ENCODE peak calls at places on chromosomes 4 and X, in four cellular contexts. U, I, F and A are unnamed samples.

GRCh38 chr4:82431026-82431745 is 796 bp downstream of the ENOPH1 start:
- DNase-seq in U (peak), I (no peak), F (no peak), A (peak)

GRCh38 chr4:62709618-62710252 is 1509.6 kb downstream of the ADGRL3 start:
- DNase-seq in U (peak), I (no peak), F (no peak), A (peak)

GRCh38 chr4:163681208-163681821 is 186.8 kb downstream of the TMA16 start:
- DNase-seq in U (peak), I (no peak), F (peak), A (peak)

GRCh38 chrX:130575831-130576404 is 174.1 kb downstream of the RBMX2 start:
- DNase-seq in U (peak), I (no peak), F (peak), A (peak)

GRCh38 chrX:78199851-78200250 is 60.4 kb upstream of the TAF9B start:
- DNase-seq in U (peak), I (no peak), F (peak), A (peak)

GRCh38 chr4:81052119-81053068 is 21.9 kb downstream of the BMP3 start:
- DNase-seq in U (peak), I (peak), F (peak), A (peak)

GRCh38 chr4:336893-337142 is 796 bp upstream of the ZNF141 start:
- DNase-seq in U (no peak), I (no peak), F (no peak), A (no peak)

GRCh38 chr4:168562021-168562691 is 65.3 kb downstream of the PALLD start:
- DNase-seq in U (no peak), I (no peak), F (peak), A (peak)

GRCh38 chrX:103488332-103488731 is 31.0 kb downstream of the RAB40A start:
- DNase-seq in U (peak), I (no peak), F (peak), A (no peak)

GRCh38 chr4:169225058-169225751 is 45.6 kb downstream of the SH3RF1 start:
- DNase-seq in U (no peak), I (no peak), F (peak), A (peak)

GRCh38 chrX:40170830-40171512 is 73.2 kb upstream of the BCOR start:
- DNase-seq in U (no peak), I (no peak), F (no peak), A (no peak)

GRCh38 chrX:2933125-2933900 is 4.2 kb upstream of the ARSD start:
- DNase-seq in U (no peak), I (no peak), F (no peak), A (no peak)

GRCh38 chr4:47933798-47934197 is 19.4 kb upstream of the NFXL1 start:
- DNase-seq in U (peak), I (no peak), F (peak), A (peak)

GRCh38 chr4:169009281-169010124 is 552 bp downstream of the CBR4 start:
- DNase-seq in U (peak), I (no peak), F (peak), A (peak)

GRCh38 chr4:145812902-145813301 is 125.7 kb downstream of the ZNF827 start:
- DNase-seq in U (no peak), I (no peak), F (no peak), A (no peak)

GRCh38 chr4:2936773-2937145 is 26.4 kb downstream of the NOP14 start:
- DNase-seq in U (no peak), I (peak), F (no peak), A (peak)

DNA sequence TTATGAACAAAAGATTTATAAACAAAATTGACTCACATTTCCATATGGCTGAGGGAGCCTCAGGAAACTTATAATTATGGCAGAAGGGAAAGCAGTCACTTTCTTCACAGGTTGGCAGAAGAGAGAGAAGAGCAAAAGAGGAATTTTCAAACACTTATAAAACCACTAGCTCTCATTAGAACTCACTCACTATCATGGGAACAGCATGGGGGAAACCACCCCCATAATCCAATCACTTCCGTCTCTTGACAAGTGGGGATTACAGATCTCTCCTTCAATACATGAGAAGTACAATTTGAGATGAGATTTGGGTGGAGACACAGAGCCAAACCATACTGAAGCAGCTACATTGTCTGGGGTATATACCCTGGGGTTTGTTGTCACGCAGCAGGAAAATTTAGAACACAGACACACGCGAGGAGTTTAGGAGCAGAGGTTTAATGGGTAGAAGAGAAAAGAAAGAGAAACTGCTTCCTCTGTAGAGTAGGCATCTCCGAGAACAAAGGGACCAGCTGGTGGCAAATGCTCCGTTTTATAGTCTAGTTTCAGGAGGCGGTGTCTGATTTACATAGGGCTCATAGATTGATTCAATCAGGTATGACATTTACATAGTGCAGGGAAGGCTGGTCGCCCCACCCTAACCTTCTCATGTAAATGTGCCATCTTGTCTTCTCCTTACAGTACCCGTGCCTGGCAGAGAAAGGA is 2277.7 kb upstream of the AGA start:
- DNase-seq in U (no peak), I (no peak), F (no peak), A (no peak)
- TF ChIP-seq FOS in U (no peak), I (no peak), F (no peak), A (no peak)

DNA sequence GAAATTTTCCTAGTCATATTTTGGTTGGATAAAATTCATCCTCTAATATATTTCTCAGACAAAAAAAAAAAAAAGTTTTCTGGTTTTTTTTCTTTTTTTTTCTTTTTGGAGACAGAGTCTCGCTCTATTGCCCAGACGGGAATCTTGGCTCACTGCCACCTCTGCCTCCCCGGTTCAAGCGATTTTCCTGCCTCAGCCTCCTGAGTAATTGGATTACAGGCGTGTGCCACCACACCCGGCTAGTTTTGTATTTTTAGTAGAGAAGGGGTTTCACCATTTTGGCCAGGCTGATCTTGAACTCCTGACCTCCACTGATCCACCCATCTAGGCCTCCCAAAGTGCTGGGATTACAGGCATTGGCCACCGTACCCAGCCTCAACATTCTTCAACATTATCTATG is 432.7 kb upstream of the PABPC4L start:
- DNase-seq in U (no peak), I (no peak), F (no peak), A (no peak)
- TF ChIP-seq FOS in U (no peak), I (no peak), F (no peak), A (no peak)

DNA sequence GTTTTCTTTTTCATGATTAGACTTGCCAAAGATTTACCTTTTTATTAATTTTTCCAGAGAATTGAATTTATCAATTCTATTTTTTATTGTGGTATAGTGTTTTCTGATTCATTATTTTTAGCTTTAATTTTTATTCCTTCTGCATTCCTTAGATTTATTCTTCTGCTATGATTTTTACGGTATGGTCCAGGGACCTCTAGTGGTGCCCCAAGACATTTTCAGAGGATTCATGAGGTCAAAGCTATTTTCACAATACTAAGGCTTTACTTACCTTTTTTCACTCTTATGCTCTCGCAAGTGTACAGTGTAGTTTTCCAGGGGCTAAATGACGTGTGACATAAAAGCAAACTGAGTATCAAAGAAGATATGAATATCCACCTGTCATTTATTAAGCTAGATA is 8.0 kb downstream of the RADX start:
- DNase-seq in U (no peak), I (no peak), F (peak), A (peak)
- TF ChIP-seq FOS in U (no peak), I (no peak), F (no peak), A (no peak)

GRCh38 chrX:8813036-8813435 is 11.9 kb upstream of the FAM9A start:
- DNase-seq in U (no peak), I (no peak), F (no peak), A (no peak)

GRCh38 chrX:8820910-8821527 is 19.8 kb upstream of the FAM9A start:
- DNase-seq in U (no peak), I (no peak), F (no peak), A (peak)

GRCh38 chrX:8811611-8812010 is 10.4 kb upstream of the FAM9A start:
- DNase-seq in U (no peak), I (no peak), F (no peak), A (no peak)

GRCh38 chrX:8815460-8816065 is 14.4 kb upstream of the FAM9A start:
- DNase-seq in U (peak), I (peak), F (peak), A (peak)
- TF ChIP-seq FOS in U (no peak), I (no peak), F (no peak), A (no peak)

DNA sequence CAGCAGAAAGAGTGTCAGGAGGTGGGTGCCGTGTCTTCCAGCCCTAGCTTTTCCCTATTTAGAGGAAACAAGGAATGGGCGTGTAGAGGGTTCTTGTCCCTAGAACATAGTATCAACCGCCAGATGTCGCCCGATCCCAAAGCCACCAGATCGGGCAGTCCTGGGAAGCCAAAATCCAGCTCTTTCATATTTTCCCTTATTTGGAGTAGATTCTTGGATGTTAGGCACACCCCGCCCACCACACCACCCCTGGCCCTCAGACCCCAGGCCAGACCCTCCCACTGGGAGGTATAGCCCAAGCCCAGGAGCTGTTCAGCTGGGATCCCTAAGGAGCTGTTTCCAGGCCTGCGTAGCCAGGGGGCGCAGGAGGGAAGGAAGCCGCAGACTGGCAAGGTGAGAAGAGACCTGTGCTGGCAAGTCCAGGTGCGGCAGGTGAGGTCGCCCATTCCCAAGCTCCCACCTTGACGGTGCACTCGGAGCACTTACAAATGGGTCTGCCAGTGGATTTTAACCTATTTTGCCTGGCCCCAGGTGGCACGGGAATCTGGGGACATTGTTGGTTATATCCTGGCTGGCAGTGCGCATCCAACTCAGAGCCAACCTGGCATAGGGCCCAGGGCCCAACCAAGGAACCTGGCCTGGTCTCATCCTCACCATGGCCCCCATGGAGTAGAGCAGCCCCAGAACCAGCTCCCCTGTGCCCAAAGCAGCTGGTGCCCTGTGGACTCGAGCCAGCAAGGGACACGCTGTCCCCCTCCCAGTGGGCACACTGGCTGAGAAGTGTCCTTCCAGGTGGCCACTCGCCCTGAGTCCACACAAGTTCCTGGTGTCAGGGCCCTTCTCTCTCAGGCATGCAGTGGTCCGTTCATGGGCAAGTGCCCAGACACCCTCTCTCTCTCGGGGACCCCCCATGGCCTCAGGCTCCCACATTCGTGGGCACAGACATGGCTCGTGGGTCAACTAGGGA is 811 bp downstream of the FLNA start:
- DNase-seq in U (no peak), I (peak), F (peak), A (peak)
- TF ChIP-seq FOS in U (no peak), I (no peak), F (no peak), A (no peak)

GRCh38 chr4:25486171-25486570 is 109.1 kb downstream of the ANAPC4 start:
- DNase-seq in U (no peak), I (no peak), F (peak), A (no peak)
- TF ChIP-seq FOS in U (no peak), I (no peak), F (peak), A (no peak)

DNA sequence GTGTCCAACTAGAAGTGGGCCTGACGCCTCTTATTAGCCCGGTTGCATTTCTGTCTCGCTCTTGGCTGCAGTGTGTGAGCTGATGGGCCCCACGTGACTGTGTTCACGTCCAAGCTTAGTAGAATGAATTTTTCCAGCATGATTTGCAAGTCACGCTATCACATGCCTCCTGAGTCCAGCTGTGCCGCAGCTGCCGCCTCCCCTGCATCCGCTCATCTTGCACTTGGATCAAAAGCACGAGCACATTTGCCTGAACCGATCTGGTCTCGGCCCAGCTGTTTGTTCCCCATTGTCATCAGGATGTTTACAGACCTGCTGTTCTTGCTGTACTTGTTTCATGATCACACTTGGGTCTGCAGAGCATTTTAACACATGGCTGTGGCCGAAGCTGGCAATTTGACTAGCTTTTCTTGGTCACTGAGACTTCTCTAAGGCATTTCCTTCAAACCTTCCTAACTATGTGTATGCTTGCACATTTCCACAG is 126.5 kb downstream of the KIT start:
- DNase-seq in U (peak), I (no peak), F (no peak), A (peak)
- TF ChIP-seq FOS in U (no peak), I (no peak), F (no peak), A (peak)

DNA sequence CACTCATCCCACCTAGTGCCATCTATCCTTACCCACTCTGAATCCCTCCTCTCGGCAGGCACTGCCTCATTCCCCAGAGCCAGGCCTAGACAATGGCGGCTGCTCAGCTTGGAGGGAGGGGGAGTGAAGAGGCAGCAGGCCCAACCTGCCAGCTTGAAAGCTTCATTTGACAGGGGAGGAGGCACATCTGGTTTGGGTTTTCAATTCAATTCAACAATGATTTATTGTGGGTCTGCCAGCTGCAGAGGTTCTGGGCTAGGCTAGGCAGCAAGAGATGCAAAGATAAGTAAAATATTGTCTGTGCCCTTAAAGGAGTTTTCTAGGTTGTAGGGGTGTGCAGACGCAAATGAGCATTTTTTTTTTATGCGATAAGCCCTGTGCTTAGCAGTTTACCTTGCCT is 58.5 kb downstream of the RTL9 start:
- DNase-seq in U (no peak), I (no peak), F (no peak), A (no peak)
- TF ChIP-seq FOS in U (no peak), I (no peak), F (no peak), A (no peak)

GRCh38 chr4:26891054-26891453 is 30.4 kb downstream of the STIM2 start:
- DNase-seq in U (no peak), I (no peak), F (no peak), A (no peak)

GRCh38 chr4:26887809-26888208 is 27.2 kb downstream of the STIM2 start:
- DNase-seq in U (no peak), I (no peak), F (no peak), A (no peak)

GRCh38 chr4:26884486-26884988 is 23.9 kb downstream of the STIM2 start:
- DNase-seq in U (no peak), I (peak), F (no peak), A (no peak)

GRCh38 chr4:26887143-26887542 is 26.5 kb downstream of the STIM2 start:
- DNase-seq in U (no peak), I (no peak), F (no peak), A (no peak)

GRCh38 chr4:26885912-26886274 is 25.3 kb downstream of the STIM2 start:
- DNase-seq in U (no peak), I (peak), F (no peak), A (no peak)
- TF ChIP-seq FOS in U (no peak), I (no peak), F (no peak), A (no peak)